ENCODE peak calls at places on chromosomes 1 and 21, in nine cellular contexts. O, G, T, Q, N, J, M, E and A are unnamed samples.
A peak's percentile ranks its signal among the peaks of the same experiment; 100 is the strongest.

GRCh38 chr1:1684031-1684681 is 8.4 kb downstream of the SLC35E2B start:
- DNase-seq in J (no peak), N (no peak), O (no peak), E (no peak), M (no peak), T (no peak), G (no peak), Q (no peak), A (no peak)

GRCh38 chr1:248823517-248824001 is 2.2 kb downstream of the SH3BP5L start:
- DNase-seq in Q (no peak), M (no peak), T (no peak), N (no peak), O (no peak), G (no peak), E (no peak), J (no peak), A (peak; percentile 96)

GRCh38 chr21:41642399-41642798 is 124.5 kb downstream of the RIPK4 start:
- DNase-seq in G (no peak), T (no peak), Q (no peak), J (no peak), N (no peak), E (no peak), O (no peak), M (no peak), A (peak; percentile 62)

GRCh38 chr1:204601979-204602653 is 83.4 kb downstream of the LRRN2 start:
- DNase-seq in J (no peak), N (no peak), O (no peak), E (no peak), T (no peak), Q (no peak), M (peak; percentile 86), G (peak; percentile 57), A (no peak)

GRCh38 chr1:107785506-107786213 is 179.3 kb downstream of the VAV3 start:
- DNase-seq in Q (no peak), J (no peak), T (no peak), E (no peak), O (no peak), M (no peak), N (no peak), G (no peak), A (no peak)

GRCh38 chr1:11056504-11056903 is 3.3 kb downstream of the SRM start:
- DNase-seq in G (no peak), J (no peak), E (no peak), Q (no peak), M (no peak), T (no peak), N (no peak), O (no peak), A (no peak)

GRCh38 chr1:106568161-106568560 is 488.3 kb upstream of the PRMT6 start:
- DNase-seq in E (no peak), Q (no peak), T (no peak), J (no peak), M (no peak), G (no peak), N (no peak), O (no peak), A (peak; percentile 6)

GRCh38 chr1:225745231-225745630 is 32.4 kb upstream of the SRP9 start:
- DNase-seq in E (no peak), O (no peak), M (no peak), N (no peak), G (no peak), Q (no peak), J (no peak), T (no peak), A (no peak)

GRCh38 chr1:156740307-156740678 is 595 bp downstream of the MRPL24 start:
- DNase-seq in J (no peak), N (no peak), M (no peak), E (no peak), T (no peak), Q (no peak), O (no peak), G (no peak), A (peak; percentile 30)

GRCh38 chr1:230066466-230067404 is at the start of gene GALNT2:
- DNase-seq in N (peak; percentile 93), J (peak; percentile 51), E (peak; percentile 43), T (peak; percentile 88), O (peak; percentile 86), M (peak; percentile 97), Q (peak; percentile 86), G (peak; percentile 94), A (peak; percentile 94)

GRCh38 chr21:45318556-45319341 is 31.1 kb upstream of the POFUT2 start:
- DNase-seq in Q (no peak), G (peak; percentile 56), N (no peak), J (no peak), T (no peak), M (no peak), O (no peak), E (no peak), A (peak; percentile 74)

GRCh38 chr1:30886710-30887428 is 21.7 kb downstream of the SDC3 start:
- DNase-seq in M (no peak), O (no peak), N (no peak), J (no peak), T (no peak), G (no peak), E (no peak), Q (no peak), A (no peak)

GRCh38 chr1:234503193-234504050 is 24.4 kb upstream of the TARBP1 start:
- DNase-seq in M (no peak), O (no peak), Q (no peak), G (no peak), E (no peak), N (no peak), T (no peak), J (no peak), A (no peak)

GRCh38 chr1:30313176-30313575 is 410.2 kb downstream of the MATN1 start:
- DNase-seq in N (no peak), O (no peak), T (no peak), E (no peak), J (no peak), Q (no peak), M (no peak), G (no peak), A (no peak)

GRCh38 chr1:19662313-19662712 is 2.4 kb upstream of the HTR6 start:
- DNase-seq in N (no peak), G (no peak), J (no peak), M (no peak), Q (no peak), T (no peak), O (no peak), E (no peak), A (no peak)

GRCh38 chr1:48767957-48768510 is 8.7 kb downstream of the BEND5 start:
- DNase-seq in E (no peak), O (no peak), G (no peak), T (no peak), M (no peak), Q (no peak), J (no peak), N (no peak), A (no peak)

GRCh38 chr1:201895913-201896807 is 7.5 kb downstream of the SHISA4 start:
- DNase-seq in N (peak; percentile 50), O (peak; percentile 76), G (peak; percentile 94), Q (peak; percentile 75), E (peak; percentile 83), J (peak; percentile 86), M (peak; percentile 95), T (peak; percentile 92), A (peak; percentile 90)

GRCh38 chr1:179187708-179188471 is 41.6 kb downstream of the ABL2 start:
- DNase-seq in O (no peak), E (no peak), J (no peak), Q (no peak), M (no peak), G (no peak), T (no peak), N (no peak), A (no peak)

GRCh38 chr1:23167353-23168078 is 1.1 kb downstream of the LUZP1 start:
- DNase-seq in G (peak; percentile 75), T (peak; percentile 50), Q (peak; percentile 9), M (peak; percentile 80), N (peak; percentile 77), E (no peak), O (peak; percentile 43), J (no peak), A (peak; percentile 52)

GRCh38 chr21:28893687-28894086 is 99.0 kb downstream of the LTN1 start:
- DNase-seq in Q (no peak), T (no peak), M (no peak), O (no peak), E (no peak), N (no peak), G (no peak), J (no peak), A (no peak)

GRCh38 chr1:35475356-35475755 is 81.8 kb downstream of the KIAA0319L start:
- DNase-seq in G (no peak), Q (no peak), E (no peak), O (no peak), M (no peak), T (no peak), N (no peak), J (no peak), A (no peak)

GRCh38 chr1:41537788-41538351 is 53.4 kb upstream of the EDN2 start:
- DNase-seq in O (no peak), M (peak; percentile 82), T (no peak), Q (no peak), J (peak; percentile 42), G (no peak), E (peak; percentile 51), N (no peak), A (peak; percentile 64)

GRCh38 chr1:152756872-152757271 is 953 bp upstream of the KPRP start:
- DNase-seq in J (no peak), M (no peak), T (no peak), Q (no peak), E (no peak), N (no peak), O (no peak), G (no peak), A (no peak)

GRCh38 chr21:28725396-28725795 is 267.3 kb downstream of the LTN1 start:
- DNase-seq in E (no peak), O (no peak), T (no peak), M (no peak), Q (no peak), J (no peak), G (no peak), N (no peak), A (no peak)

GRCh38 chr1:53094533-53094919 is 32.5 kb downstream of the PODN start:
- DNase-seq in Q (no peak), N (no peak), O (no peak), G (no peak), T (no peak), M (no peak), E (no peak), J (no peak), A (no peak)

GRCh38 chr1:43913666-43914325 is 19.8 kb upstream of the ARTN start:
- DNase-seq in M (peak; percentile 7), N (no peak), T (no peak), G (no peak), E (no peak), J (no peak), Q (no peak), O (no peak), A (no peak)

GRCh38 chr1:92201973-92202372 is 15.7 kb upstream of the C1orf146 start:
- DNase-seq in O (no peak), M (no peak), Q (no peak), G (no peak), E (no peak), N (no peak), J (no peak), T (no peak), A (no peak)

GRCh38 chr21:31447477-31447876 is 103.4 kb upstream of the TIAM1 start:
- DNase-seq in E (no peak), J (no peak), M (no peak), N (no peak), Q (no peak), G (no peak), T (no peak), O (no peak), A (no peak)

GRCh38 chr1:234958066-234958701 is 170.5 kb downstream of the TOMM20 start:
- DNase-seq in T (no peak), E (no peak), O (no peak), G (no peak), M (peak; percentile 63), Q (no peak), J (no peak), N (no peak), A (no peak)

GRCh38 chr1:179777731-179778130 is 34.6 kb downstream of the FAM163A start:
- DNase-seq in M (no peak), E (no peak), T (no peak), J (no peak), G (no peak), N (no peak), Q (no peak), O (no peak), A (no peak)

GRCh38 chr1:248815407-248816034 is 10.2 kb downstream of the SH3BP5L start:
- DNase-seq in G (no peak), Q (no peak), T (no peak), J (no peak), N (no peak), O (no peak), M (no peak), E (no peak), A (no peak)